ENCODE peak calls at places on chromosomes 13 and 19, in four cellular contexts. W is WTC11, J is GM12878, F is HepG2. I is an unnamed sample.

GRCh38 chr13:29101404-29101803 is 281.3 kb downstream of the MTUS2 start:
- DNase-seq in J (no peak), F (no peak), W (no peak), I (no peak)

GRCh38 chr13:106455777-106456176 is 79.7 kb downstream of the EFNB2 start:
- DNase-seq in J (no peak), F (no peak), W (no peak), I (no peak)

GRCh38 chr13:93977986-93978385 is 501.5 kb downstream of the DCT start:
- DNase-seq in W (no peak), J (no peak), F (no peak), I (no peak)

GRCh38 chr19:18282021-18282787 is 782 bp upstream of the JUND start:
- DNase-seq in W (no peak), F (peak), J (no peak), I (no peak)

GRCh38 chr13:75704942-75705320 is 68.8 kb downstream of the LMO7 start:
- DNase-seq in J (no peak), W (peak), F (no peak), I (no peak)

GRCh38 chr13:101019126-101019525 is 344.5 kb upstream of the TMTC4 start:
- DNase-seq in F (no peak), W (no peak), J (no peak), I (no peak)

GRCh38 chr13:114000151-114001040 is 26.5 kb upstream of the C13orf46 start:
- DNase-seq in W (no peak), F (no peak), J (no peak), I (no peak)

GRCh38 chr19:29671393-29672076 is 6.3 kb downstream of the PLEKHF1 start:
- DNase-seq in J (peak), W (no peak), F (peak), I (peak)

GRCh38 chr13:41562083-41562482 is 104.7 kb downstream of the RGCC start:
- DNase-seq in F (no peak), J (no peak), W (no peak), I (no peak)

GRCh38 chr13:69474286-69474685 is 633.3 kb upstream of the ATXN8OS start:
- DNase-seq in J (no peak), W (no peak), F (no peak), I (no peak)

GRCh38 chr13:46367622-46368327 is 19.3 kb downstream of the RUBCNL start:
- DNase-seq in W (no peak), J (no peak), F (no peak), I (no peak)

GRCh38 chr13:91609353-91609752 is 210.9 kb downstream of the GPC5 start:
- DNase-seq in F (no peak), J (no peak), W (no peak), I (no peak)

GRCh38 chr13:33279898-33280549 is 5.5 kb downstream of the STARD13 start:
- DNase-seq in W (no peak), F (peak), J (no peak), I (no peak)

GRCh38 chr19:31541396-31541795 is 192.2 kb upstream of the TSHZ3 start:
- DNase-seq in J (no peak), F (no peak), W (no peak), I (no peak)

GRCh38 chr19:45938733-45939319 is 24.2 kb upstream of the NANOS2 start:
- DNase-seq in J (no peak), F (no peak), W (no peak), I (no peak)

GRCh38 chr13:85411608-85412007 is 387.6 kb downstream of the SLITRK6 start:
- DNase-seq in F (no peak), W (no peak), J (no peak), I (no peak)
- TF ChIP-seq TCF7 in F (no peak), W (no peak), J (no peak), I (no peak)

GRCh38 chr13:110262944-110263343 is 44.0 kb downstream of the COL4A1 start:
- DNase-seq in W (no peak), F (no peak), J (no peak), I (no peak)

GRCh38 chr13:110262082-110262436 is 44.9 kb downstream of the COL4A1 start:
- DNase-seq in J (no peak), F (no peak), W (no peak), I (no peak)

GRCh38 chr13:110261166-110262081 is 45.5 kb downstream of the COL4A1 start:
- DNase-seq in F (no peak), W (no peak), J (no peak), I (no peak)

GRCh38 chr13:110263906-110264305 is 43.1 kb downstream of the COL4A1 start:
- DNase-seq in J (no peak), F (no peak), W (no peak), I (no peak)

DNA sequence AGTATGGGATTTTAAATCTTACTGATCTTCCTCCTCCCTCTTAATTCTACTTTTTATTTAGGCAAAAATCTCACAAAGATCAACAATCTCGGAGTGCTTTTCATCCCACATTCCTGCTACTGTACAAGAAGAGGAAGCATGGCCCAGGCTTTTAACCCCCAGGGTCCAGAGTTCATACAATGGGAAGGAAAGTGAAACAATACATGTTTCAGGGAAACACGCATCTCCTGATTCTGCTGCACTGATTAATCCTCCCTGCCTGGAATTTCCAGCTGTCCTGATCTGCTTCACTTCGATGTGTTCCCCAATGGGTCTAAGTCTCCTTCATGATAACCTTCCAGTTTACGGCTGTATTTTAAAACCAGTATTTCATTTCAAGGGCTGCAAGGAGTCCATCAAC is 44.5 kb downstream of the COL4A1 start:
- DNase-seq in W (no peak), J (no peak), F (no peak), I (no peak)
- TF ChIP-seq TCF7 in W (no peak), J (no peak), F (no peak), I (no peak)

GRCh38 chr19:16088351-16088984 is 12.2 kb downstream of the TPM4 start:
- DNase-seq in J (no peak), W (no peak), F (no peak), I (no peak)

GRCh38 chr19:16087940-16088339 is 11.6 kb downstream of the TPM4 start:
- DNase-seq in F (no peak), J (no peak), W (no peak), I (no peak)

GRCh38 chr19:16088985-16089846 is 12.9 kb downstream of the TPM4 start:
- DNase-seq in F (peak), W (no peak), J (no peak), I (no peak)

GRCh38 chr19:16084067-16084685 is 7.9 kb downstream of the TPM4 start:
- DNase-seq in J (no peak), W (no peak), F (no peak), I (no peak)

DNA sequence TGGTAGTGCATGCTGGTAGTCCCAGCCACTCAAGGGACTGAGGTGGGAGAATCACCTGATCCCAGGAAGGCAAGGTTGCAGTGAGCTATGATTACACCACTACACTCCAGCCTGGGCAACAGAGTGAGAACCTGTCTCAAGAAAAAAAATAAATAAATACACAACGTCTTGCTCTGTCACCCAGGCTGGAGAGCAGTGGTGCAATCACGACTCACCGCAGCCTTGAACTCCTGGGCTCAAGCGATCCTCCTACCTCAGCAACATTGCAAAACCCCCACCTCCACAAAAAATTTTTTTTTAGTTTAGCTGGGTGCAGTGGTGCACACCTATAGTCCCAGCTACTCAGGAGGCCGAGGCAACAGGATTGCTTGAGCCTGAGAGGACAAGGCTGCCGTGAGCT is 8.8 kb downstream of the TPM4 start:
- DNase-seq in W (no peak), F (no peak), J (no peak), I (no peak)
- TF ChIP-seq TCF7 in W (no peak), F (no peak), J (no peak), I (no peak)

GRCh38 chr19:961866-962620 is 22.1 kb upstream of the WDR18 start:
- DNase-seq in F (peak), W (no peak), J (no peak), I (peak)
- TF ChIP-seq TCF7 in F (no peak), W (no peak), J (no peak), I (peak)

GRCh38 chr13:68368922-68369321 is 1138.8 kb upstream of the PCDH9 start:
- DNase-seq in J (no peak), F (no peak), W (no peak), I (no peak)

GRCh38 chr13:68375004-68375403 is 1144.9 kb upstream of the PCDH9 start:
- DNase-seq in W (no peak), F (no peak), J (no peak), I (no peak)

DNA sequence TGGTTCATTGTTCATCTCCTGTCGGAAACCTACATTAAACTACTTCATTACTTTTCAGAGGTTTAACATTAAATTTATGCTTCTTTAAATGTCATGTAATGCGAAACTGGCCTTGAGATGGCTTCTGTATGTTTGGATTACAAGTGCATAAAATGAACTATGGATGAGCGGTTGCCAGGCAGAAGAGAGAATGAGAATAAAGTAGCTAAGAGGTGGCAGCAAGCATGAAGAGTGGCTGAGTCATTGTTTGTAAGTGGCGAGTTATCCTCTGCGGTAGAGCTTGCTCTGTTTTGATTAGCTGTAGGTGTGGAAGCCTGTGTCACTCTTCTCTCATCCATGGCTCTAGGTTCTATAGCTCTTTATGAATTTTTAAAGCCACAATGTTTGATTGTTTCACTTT is 1139.6 kb upstream of the PCDH9 start:
- DNase-seq in J (no peak), F (peak), W (no peak), I (no peak)
- TF ChIP-seq TCF7 in J (no peak), F (no peak), W (no peak), I (no peak)

GRCh38 chr19:644789-645188 is 5.1 kb downstream of the FGF22 start:
- DNase-seq in W (no peak), J (no peak), F (no peak), I (no peak)
- TF ChIP-seq TCF7 in W (no peak), J (no peak), F (no peak), I (no peak)

DNA sequence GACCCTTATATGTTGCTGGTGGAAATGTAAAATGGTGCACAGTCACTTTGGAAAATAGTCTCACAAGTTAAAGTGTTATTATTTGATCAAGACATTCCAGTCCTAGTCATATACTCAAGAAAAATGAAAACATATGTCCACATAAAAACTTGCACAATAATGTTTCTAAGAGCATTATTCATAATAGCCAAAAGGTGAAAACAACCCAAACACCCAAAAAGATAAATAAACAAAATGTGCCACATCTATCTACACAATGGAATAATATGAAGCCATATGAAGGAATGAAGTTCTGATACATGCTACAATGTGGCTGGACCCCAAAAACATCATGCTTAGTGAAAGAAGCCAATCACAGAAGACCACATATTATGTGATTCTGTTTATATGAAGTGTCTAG is 14.4 kb upstream of the AKAP8 start:
- DNase-seq in F (no peak), J (no peak), W (no peak), I (no peak)
- TF ChIP-seq TCF7 in F (no peak), J (no peak), W (no peak), I (no peak)